ENCODE peak calls at places on chromosomes 6 and 20, in six cellular contexts. O is cardiac fibroblast, V is breast epithelium, S is A549, B is Calu3, P is WTC11. H is an unnamed sample.
A peak's percentile ranks its signal among the peaks of the same experiment; 100 is the strongest.

GRCh38 chr6:116400376-116400775 is 29.6 kb downstream of the DSE start:
- DNase-seq in V (no peak), B (no peak), P (no peak), O (peak; percentile 38), S (no peak), H (no peak)

GRCh38 chr20:51108638-51109363 is 85.9 kb upstream of the KCNG1 start:
- DNase-seq in S (no peak), V (no peak), O (no peak), B (no peak), P (no peak), H (no peak)

GRCh38 chr20:7736336-7736735 is 203.9 kb downstream of the HAO1 start:
- DNase-seq in O (peak; percentile 91), P (no peak), B (no peak), S (no peak), V (no peak), H (no peak)

GRCh38 chr6:133436652-133437051 is 195.5 kb downstream of the EYA4 start:
- DNase-seq in V (no peak), O (peak; percentile 18), S (no peak), P (no peak), B (no peak), H (no peak)

GRCh38 chr6:129084406-129084805 is 201.5 kb downstream of the LAMA2 start:
- DNase-seq in P (no peak), O (no peak), V (no peak), S (no peak), B (no peak), H (no peak)

GRCh38 chr6:2755456-2755855 is 4.7 kb upstream of the MYLK4 start:
- DNase-seq in P (no peak), O (no peak), B (no peak), S (no peak), V (no peak), H (no peak)

GRCh38 chr20:51562027-51562333 is 19.5 kb upstream of the NFATC2 start:
- DNase-seq in S (peak; percentile 26), P (no peak), O (no peak), B (no peak), V (no peak), H (no peak)

GRCh38 chr6:16596890-16597331 is 164.3 kb downstream of the ATXN1 start:
- DNase-seq in V (no peak), O (no peak), S (no peak), B (no peak), P (no peak), H (no peak)

GRCh38 chr6:44004136-44004535 is 123.1 kb downstream of the MRPL14 start:
- DNase-seq in V (no peak), B (no peak), O (no peak), P (no peak), S (no peak), H (no peak)

GRCh38 chr20:51696304-51697118 is 71.7 kb downstream of the ATP9A start:
- DNase-seq in V (no peak), S (no peak), P (no peak), B (no peak), O (peak; percentile 20), H (no peak)

GRCh38 chr6:5112065-5112799 is 27.1 kb downstream of the PPP1R3G start:
- DNase-seq in V (no peak), P (no peak), S (no peak), O (peak; percentile 84), B (no peak), H (no peak)

GRCh38 chr6:138722425-138723371 is 50.9 kb upstream of the CCDC28A start:
- DNase-seq in V (no peak), S (no peak), O (peak; percentile 71), P (no peak), B (no peak), H (no peak)

GRCh38 chr6:83429857-83430605 is 820 bp downstream of the ME1 start:
- DNase-seq in O (peak; percentile 44), P (peak; percentile 13), B (peak; percentile 48), V (no peak), S (no peak), H (no peak)

GRCh38 chr6:96391776-96392175 is 129.8 kb upstream of the UFL1 start:
- DNase-seq in O (no peak), S (no peak), B (peak; percentile 34), V (no peak), P (peak; percentile 74), H (no peak)

GRCh38 chr20:18742841-18743240 is 70.7 kb upstream of the SCP2D1 start:
- DNase-seq in S (no peak), B (no peak), P (no peak), V (no peak), O (no peak), H (no peak)

GRCh38 chr6:26340066-26340465 is 24.9 kb upstream of the BTN3A2 start:
- DNase-seq in P (no peak), B (no peak), O (no peak), S (no peak), V (no peak), H (no peak)

GRCh38 chr20:50691585-50692552 is 527 bp upstream of the RIPOR3 start:
- DNase-seq in V (no peak), P (peak; percentile 41), O (peak; percentile 38), B (no peak), S (no peak), H (no peak)

GRCh38 chr6:44044154-44044539 is 83.1 kb downstream of the MRPL14 start:
- DNase-seq in V (no peak), P (no peak), B (no peak), S (no peak), O (peak; percentile 14), H (no peak)

GRCh38 chr6:162952343-162952871 is 224.6 kb downstream of the PACRG start:
- DNase-seq in V (no peak), P (no peak), S (no peak), B (no peak), O (no peak), H (no peak)

GRCh38 chr6:52663935-52664184 is 7.1 kb upstream of the TMEM14A start:
- DNase-seq in P (no peak), B (no peak), V (no peak), O (no peak), S (no peak), H (no peak)
- TF ChIP-seq CTCF in P (no peak), B (no peak), V (no peak), O (no peak), S (no peak), H (peak; percentile 43)

GRCh38 chr20:34070079-34070439 is 42.0 kb downstream of the EIF2S2 start:
- DNase-seq in B (no peak), V (no peak), P (no peak), O (no peak), S (no peak), H (no peak)
- TF ChIP-seq CTCF in B (peak; percentile 4), V (no peak), P (no peak), O (no peak), S (no peak), H (peak; percentile 26)

DNA sequence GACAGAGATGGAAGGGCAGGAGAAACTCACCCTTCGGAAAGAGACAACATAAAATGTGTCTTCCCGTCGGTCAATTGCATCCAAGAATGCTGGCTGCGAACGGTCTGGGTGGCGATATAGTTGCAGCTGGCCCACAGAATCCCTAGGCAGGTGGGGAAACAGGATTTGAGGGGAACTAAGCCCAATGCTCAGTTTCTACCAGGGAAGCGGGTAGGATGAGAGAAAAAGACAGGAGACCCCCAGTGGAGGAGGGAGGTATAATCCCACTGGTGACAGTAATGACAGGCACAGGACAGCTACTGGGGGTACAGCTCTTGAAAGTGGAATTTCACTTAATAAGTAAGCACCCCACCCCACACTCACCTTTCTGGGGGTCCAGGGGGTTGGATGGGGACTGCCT is 7.5 kb upstream of the TNXB start:
- DNase-seq in V (no peak), S (peak; percentile 51), P (no peak), B (peak; percentile 62), O (peak; percentile 33), H (no peak)
- TF ChIP-seq CTCF in V (no peak), S (peak; percentile 13), P (peak; percentile 47), B (peak; percentile 49), O (peak; percentile 46), H (no peak)

DNA sequence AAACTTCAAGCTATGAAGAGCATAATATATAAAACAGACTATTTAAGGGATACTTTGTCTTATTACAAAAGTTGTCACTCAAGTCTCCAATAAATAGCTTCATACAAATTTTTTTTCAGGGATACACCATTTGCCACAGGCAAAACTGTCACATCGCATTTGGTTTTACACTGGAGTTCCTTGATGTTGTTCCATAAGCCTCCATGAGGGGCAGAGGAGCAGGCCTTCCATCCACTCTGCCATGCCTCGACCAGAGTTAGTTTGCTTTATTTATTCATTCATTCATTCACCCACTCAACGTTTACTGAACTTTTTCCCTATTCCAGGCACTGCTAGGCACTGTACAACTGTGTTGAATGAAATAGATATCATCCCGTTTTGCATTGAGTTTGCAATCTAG is 246.6 kb downstream of the PHF3 start:
- DNase-seq in S (peak; percentile 12), P (peak; percentile 13), O (no peak), V (no peak), B (no peak), H (no peak)
- TF ChIP-seq CTCF in S (no peak), P (no peak), O (peak; percentile 33), V (no peak), B (peak; percentile 53), H (no peak)

GRCh38 chr6:166420351-166420750 is 37.6 kb upstream of the MPC1 start:
- DNase-seq in S (peak; percentile 25), V (no peak), P (no peak), O (peak; percentile 70), B (peak; percentile 8), H (peak; percentile 10)
- TF ChIP-seq CTCF in S (no peak), V (no peak), P (no peak), O (peak; percentile 31), B (peak; percentile 23), H (no peak)

GRCh38 chr6:108359901-108360882 is 65.3 kb downstream of the AFG1L start:
- DNase-seq in V (no peak), P (no peak), S (no peak), B (no peak), O (peak; percentile 16), H (no peak)
- TF ChIP-seq CTCF in V (no peak), P (no peak), S (no peak), B (no peak), O (peak; percentile 22), H (no peak)

GRCh38 chr6:33248932-33249731 is 22.5 kb downstream of the VPS52 start:
- DNase-seq in P (peak; percentile 97), B (peak; percentile 97), S (peak; percentile 70), V (peak; percentile 98), O (peak; percentile 100), H (peak; percentile 96)
- TF ChIP-seq CTCF in P (no peak), B (no peak), S (no peak), V (no peak), O (no peak), H (no peak)

DNA sequence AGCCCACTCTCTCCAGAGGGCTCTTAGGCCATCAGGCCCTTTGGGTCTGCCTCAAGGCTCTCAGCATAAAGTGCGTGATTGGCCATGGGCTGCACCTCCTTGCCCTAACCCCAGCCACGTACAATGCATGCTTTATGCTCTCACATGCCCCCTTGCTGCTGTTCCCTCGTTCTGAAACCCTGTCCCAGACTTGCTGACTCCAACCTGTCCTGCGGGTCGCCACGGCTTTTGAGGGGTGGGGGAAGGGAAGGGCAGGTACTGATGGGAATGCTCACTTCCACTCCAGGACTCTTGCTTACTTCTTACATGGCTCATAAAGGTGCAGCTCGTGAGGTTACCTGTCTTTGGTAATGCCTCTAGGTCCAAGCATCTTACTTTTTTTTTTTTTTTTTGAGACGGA is 6.0 kb downstream of the ARMC12 start:
- DNase-seq in V (no peak), P (peak; percentile 52), S (no peak), O (no peak), B (peak; percentile 45), H (no peak)
- TF ChIP-seq CTCF in V (no peak), P (no peak), S (no peak), O (no peak), B (no peak), H (no peak)